ENCODE peak calls at places on chromosome 19, in eight cellular contexts. K is thoracic aorta, M is endothelial cell, J is AG04450, I is astrocyte of the spinal cord, Z is cardiac muscle cell, S is tibial artery, B is stomach. L is an unnamed sample.

GRCh38 chr19:33788676-33789075 is 8.0 kb upstream of the KCTD15 start:
- DNase-seq in K (no peak), B (no peak), Z (no peak), I (no peak), J (no peak), M (no peak), S (no peak), L (no peak)

GRCh38 chr19:33227242-33227650 is 1.6 kb upstream of the SLC7A10 start:
- DNase-seq in S (no peak), I (no peak), Z (peak), J (no peak), B (no peak), K (no peak), M (no peak), L (no peak)

GRCh38 chr19:29771708-29772415 is 39.9 kb upstream of the CCNE1 start:
- DNase-seq in B (peak), M (peak), K (no peak), Z (peak), I (peak), S (no peak), J (peak), L (no peak)

GRCh38 chr19:10089801-10090375 is 3.8 kb downstream of the SHFL start:
- DNase-seq in B (no peak), K (no peak), J (no peak), I (no peak), S (no peak), M (no peak), Z (no peak), L (no peak)

GRCh38 chr19:50679177-50680125 is 30.2 kb downstream of the C19orf81 start:
- DNase-seq in I (peak), K (no peak), S (peak), M (peak), B (peak), Z (peak), J (peak), L (peak)

GRCh38 chr19:14147797-14148605 is 11.6 kb upstream of the ASF1B start:
- DNase-seq in I (peak), K (no peak), B (peak), S (peak), M (peak), Z (peak), J (peak), L (peak)

GRCh38 chr19:15249912-15250634 is 17.8 kb upstream of the EPHX3 start:
- DNase-seq in S (peak), K (peak), B (no peak), Z (peak), J (peak), I (peak), M (no peak), L (no peak)

GRCh38 chr19:12997225-12997966 is 2.1 kb downstream of the NFIX start:
- DNase-seq in J (no peak), I (no peak), K (no peak), M (no peak), Z (no peak), B (no peak), S (no peak), L (no peak)

GRCh38 chr19:8618751-8619150 is 8.2 kb upstream of the ADAMTS10 start:
- DNase-seq in Z (no peak), I (no peak), S (no peak), J (no peak), K (no peak), B (no peak), M (no peak), L (no peak)

GRCh38 chr19:10430505-10431253 is 10.3 kb downstream of the PDE4A start:
- DNase-seq in S (peak), J (no peak), K (no peak), I (no peak), M (no peak), Z (peak), B (peak), L (no peak)

GRCh38 chr19:27971869-27972268 is 1241.1 kb downstream of the UQCRFS1 start:
- DNase-seq in K (no peak), I (no peak), B (no peak), J (no peak), S (no peak), Z (no peak), M (no peak), L (no peak)

GRCh38 chr19:27962260-27962659 is 1250.7 kb downstream of the UQCRFS1 start:
- DNase-seq in J (no peak), M (no peak), B (no peak), K (no peak), I (peak), Z (peak), S (no peak), L (no peak)

GRCh38 chr19:27971071-27971470 is 1241.9 kb downstream of the UQCRFS1 start:
- DNase-seq in M (no peak), J (no peak), S (no peak), B (no peak), Z (peak), I (no peak), K (no peak), L (no peak)

GRCh38 chr19:27964165-27964564 is 1248.8 kb downstream of the UQCRFS1 start:
- DNase-seq in S (no peak), Z (peak), J (no peak), K (no peak), I (no peak), B (no peak), M (no peak), L (no peak)

GRCh38 chr19:27966390-27966816 is 1246.5 kb downstream of the UQCRFS1 start:
- DNase-seq in B (no peak), Z (peak), S (no peak), I (peak), K (no peak), J (no peak), M (no peak), L (no peak)
- TF ChIP-seq CTCF in B (no peak), Z (peak), S (no peak), I (peak), K (no peak), J (peak), M (no peak), L (no peak)

GRCh38 chr19:2456301-2456570 is 523 bp downstream of the LMNB2 start:
- DNase-seq in Z (no peak), I (no peak), M (no peak), S (no peak), K (no peak), B (no peak), J (no peak), L (no peak)

GRCh38 chr19:2458054-2458453 is 1.3 kb upstream of the LMNB2 start:
- DNase-seq in B (no peak), M (no peak), K (no peak), S (no peak), Z (no peak), J (no peak), I (no peak), L (no peak)

GRCh38 chr19:2455481-2456300 is 1.1 kb downstream of the LMNB2 start:
- DNase-seq in B (peak), S (no peak), M (no peak), J (no peak), K (no peak), Z (peak), I (no peak), L (peak)

GRCh38 chr19:2454962-2455409 is 1.8 kb downstream of the LMNB2 start:
- DNase-seq in Z (no peak), S (no peak), J (no peak), B (no peak), K (no peak), I (no peak), M (no peak), L (no peak)

GRCh38 chr19:2457394-2458037 is 757 bp upstream of the LMNB2 start:
- DNase-seq in K (no peak), J (no peak), I (no peak), S (no peak), Z (no peak), M (no peak), B (no peak), L (no peak)
- TF ChIP-seq CTCF in K (no peak), J (no peak), I (no peak), S (no peak), Z (no peak), M (no peak), B (no peak), L (no peak)

GRCh38 chr19:1678073-1678472 is 25.7 kb upstream of the TCF3 start:
- DNase-seq in I (no peak), M (no peak), J (no peak), Z (no peak), K (no peak), B (no peak), S (no peak), L (no peak)
- TF ChIP-seq CTCF in I (no peak), M (no peak), J (no peak), Z (no peak), K (no peak), B (no peak), S (no peak), L (no peak)

GRCh38 chr19:42228640-42229039 is 8.5 kb downstream of the ZNF526 start:
- DNase-seq in J (no peak), M (no peak), S (no peak), K (no peak), B (no peak), I (no peak), Z (no peak), L (no peak)

GRCh38 chr19:42229855-42230331 is 9.8 kb downstream of the ZNF526 start:
- DNase-seq in M (no peak), B (no peak), J (no peak), S (no peak), K (no peak), I (no peak), Z (no peak), L (no peak)

GRCh38 chr19:42226886-42227285 is 6.8 kb downstream of the ZNF526 start:
- DNase-seq in J (no peak), M (no peak), I (no peak), K (no peak), B (no peak), S (no peak), Z (no peak), L (no peak)

GRCh38 chr19:42232435-42232834 is 10.0 kb downstream of the GSK3A start:
- DNase-seq in I (no peak), K (no peak), Z (no peak), B (no peak), J (no peak), S (no peak), M (no peak), L (no peak)

DNA sequence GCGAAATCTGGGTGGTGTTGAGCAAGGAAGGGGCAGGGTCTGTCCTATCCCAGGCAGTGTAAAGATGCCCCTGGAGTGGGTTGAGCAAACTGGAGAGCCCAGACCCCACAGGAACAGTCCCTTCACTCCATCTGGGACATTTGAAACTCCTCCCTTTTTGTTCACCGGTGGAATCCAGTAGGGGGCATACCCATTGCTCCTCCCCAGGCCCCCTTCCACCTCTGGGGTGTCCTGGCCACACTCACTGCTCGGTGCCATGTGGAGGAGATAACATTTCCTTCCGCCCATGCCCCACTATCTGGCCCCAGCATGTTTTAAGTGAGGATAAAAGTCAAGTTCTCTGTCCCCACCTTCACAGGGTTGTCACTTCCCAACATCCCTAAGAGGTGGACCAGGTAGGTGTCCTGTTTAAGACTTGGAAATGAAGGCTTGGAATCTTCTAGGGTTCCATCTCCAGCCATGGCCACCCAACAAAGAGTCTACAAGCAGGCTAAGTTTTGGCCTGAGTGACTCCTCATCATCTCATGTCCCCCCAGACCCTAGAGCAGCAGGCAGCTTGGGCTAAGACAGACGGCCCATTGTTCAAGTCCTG is 9.2 kb downstream of the ZNF526 start:
- DNase-seq in K (no peak), Z (no peak), M (no peak), S (no peak), B (no peak), J (no peak), I (no peak), L (no peak)
- TF ChIP-seq CTCF in K (no peak), Z (no peak), M (no peak), S (no peak), B (no peak), J (no peak), I (no peak), L (no peak)

GRCh38 chr19:30931307-30931706 is 417.9 kb downstream of the TSHZ3 start:
- DNase-seq in Z (no peak), I (no peak), K (no peak), M (no peak), S (no peak), J (no peak), B (no peak), L (no peak)

GRCh38 chr19:30941591-30941990 is 407.6 kb downstream of the TSHZ3 start:
- DNase-seq in Z (no peak), K (no peak), I (no peak), M (no peak), S (no peak), B (no peak), J (no peak), L (no peak)

GRCh38 chr19:30932854-30933253 is 416.4 kb downstream of the TSHZ3 start:
- DNase-seq in B (no peak), M (no peak), J (no peak), K (no peak), S (no peak), Z (no peak), I (no peak), L (no peak)

GRCh38 chr19:30936276-30936675 is 413.0 kb downstream of the TSHZ3 start:
- DNase-seq in I (no peak), Z (no peak), S (no peak), M (no peak), B (no peak), K (no peak), J (no peak), L (no peak)
- TF ChIP-seq CTCF in I (no peak), Z (no peak), S (no peak), M (no peak), B (no peak), K (no peak), J (no peak), L (no peak)

GRCh38 chr19:35468637-35469036 is 20.6 kb downstream of the FFAR2 start:
- DNase-seq in M (peak), J (no peak), Z (peak), B (peak), K (no peak), I (no peak), S (no peak), L (no peak)
- TF ChIP-seq CTCF in M (no peak), J (peak), Z (peak), B (no peak), K (no peak), I (peak), S (peak), L (no peak)

DNA sequence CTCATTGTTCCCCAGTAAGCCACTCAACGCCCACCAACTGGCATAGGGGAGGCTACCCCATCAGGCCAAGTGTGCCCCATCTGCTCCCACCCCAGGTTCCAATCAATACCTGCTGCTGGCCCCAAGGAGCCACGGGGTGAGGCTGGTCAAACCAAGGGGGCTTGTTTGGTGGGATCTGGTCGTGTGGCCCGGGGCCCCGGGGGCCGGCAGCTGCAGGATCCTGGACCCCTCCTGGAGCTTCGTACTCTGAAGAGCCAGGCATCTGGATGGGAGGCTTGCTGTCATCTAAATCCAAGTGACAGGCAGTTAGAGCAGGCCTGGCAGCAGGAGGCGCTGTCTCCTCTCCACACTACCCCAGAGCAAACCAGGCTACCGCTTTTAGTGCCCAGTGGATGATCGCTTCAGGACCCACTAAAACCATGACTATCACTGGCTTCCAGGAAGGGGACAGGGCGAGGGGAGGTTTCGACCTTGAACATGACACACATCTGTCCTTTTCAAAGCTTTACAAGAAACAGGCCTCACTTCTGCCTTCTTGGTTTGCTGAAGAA is 14.2 kb downstream of the CHERP start:
- DNase-seq in B (peak), Z (peak), I (no peak), M (peak), J (no peak), S (no peak), K (no peak), L (no peak)
- TF ChIP-seq CTCF in B (no peak), Z (peak), I (peak), M (peak), J (peak), S (no peak), K (no peak), L (no peak)

GRCh38 chr19:576768-577438 is 4.5 kb downstream of the BSG start:
- DNase-seq in I (no peak), B (no peak), M (no peak), Z (no peak), J (no peak), S (no peak), K (no peak), L (no peak)

GRCh38 chr19:579842-580155 is 7.4 kb downstream of the BSG start:
- DNase-seq in Z (no peak), S (no peak), K (no peak), J (no peak), B (no peak), I (no peak), M (no peak), L (no peak)

GRCh38 chr19:575527-576506 is 3.4 kb downstream of the BSG start:
- DNase-seq in B (peak), M (no peak), S (no peak), J (no peak), K (no peak), Z (peak), I (peak), L (no peak)

GRCh38 chr19:579111-579841 is 6.9 kb downstream of the BSG start:
- DNase-seq in M (no peak), B (no peak), K (no peak), J (no peak), Z (no peak), I (no peak), S (no peak), L (no peak)

DNA sequence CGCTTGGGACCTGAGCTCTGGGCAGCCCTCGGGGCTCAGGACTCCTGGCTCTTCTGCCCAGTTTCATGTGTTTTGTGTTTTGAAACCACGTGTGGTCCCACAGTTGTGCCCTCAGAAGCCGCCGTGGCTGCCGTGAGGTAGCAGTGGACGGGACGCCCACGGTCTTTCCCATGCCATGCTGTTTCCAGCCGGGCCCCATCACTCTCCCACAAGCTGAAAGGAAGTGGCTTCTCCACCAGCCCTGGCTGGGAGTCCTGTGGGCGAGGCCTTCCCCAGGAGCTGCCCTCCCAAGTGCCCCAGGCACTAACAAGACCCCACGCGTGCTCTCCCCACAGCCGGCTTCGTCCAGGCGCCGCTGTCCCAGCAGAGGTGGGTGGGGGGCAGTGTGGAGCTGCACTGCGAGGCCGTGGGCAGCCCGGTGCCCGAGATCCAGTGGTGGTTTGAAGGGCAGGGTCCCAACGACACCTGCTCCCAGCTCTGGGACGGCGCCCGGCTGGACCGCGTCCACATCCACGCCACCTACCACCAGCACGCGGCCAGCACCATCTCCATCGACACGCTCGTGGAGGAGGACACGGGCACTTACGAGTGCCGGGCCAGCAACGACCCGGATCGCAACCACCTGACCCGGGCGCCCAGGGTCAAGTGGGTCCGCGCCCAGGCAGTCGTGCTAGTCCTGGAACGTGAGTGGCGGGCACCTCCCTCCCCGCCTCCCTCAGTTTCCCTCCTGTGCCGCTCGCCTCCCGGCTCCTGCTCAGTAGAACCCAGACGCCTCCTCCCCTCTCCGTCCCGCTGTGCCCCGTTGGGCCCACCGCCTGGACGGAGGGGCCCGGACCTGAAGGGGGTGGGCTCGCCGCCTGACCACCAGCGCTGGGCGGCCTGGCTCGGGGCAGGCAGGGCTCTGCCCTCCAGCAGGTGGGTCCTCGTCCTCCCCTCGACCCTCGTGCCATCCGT is 5.3 kb downstream of the BSG start:
- DNase-seq in M (no peak), I (no peak), B (no peak), K (no peak), S (no peak), Z (no peak), J (no peak), L (no peak)
- TF ChIP-seq CTCF in M (no peak), I (no peak), B (no peak), K (no peak), S (no peak), Z (no peak), J (no peak), L (no peak)

DNA sequence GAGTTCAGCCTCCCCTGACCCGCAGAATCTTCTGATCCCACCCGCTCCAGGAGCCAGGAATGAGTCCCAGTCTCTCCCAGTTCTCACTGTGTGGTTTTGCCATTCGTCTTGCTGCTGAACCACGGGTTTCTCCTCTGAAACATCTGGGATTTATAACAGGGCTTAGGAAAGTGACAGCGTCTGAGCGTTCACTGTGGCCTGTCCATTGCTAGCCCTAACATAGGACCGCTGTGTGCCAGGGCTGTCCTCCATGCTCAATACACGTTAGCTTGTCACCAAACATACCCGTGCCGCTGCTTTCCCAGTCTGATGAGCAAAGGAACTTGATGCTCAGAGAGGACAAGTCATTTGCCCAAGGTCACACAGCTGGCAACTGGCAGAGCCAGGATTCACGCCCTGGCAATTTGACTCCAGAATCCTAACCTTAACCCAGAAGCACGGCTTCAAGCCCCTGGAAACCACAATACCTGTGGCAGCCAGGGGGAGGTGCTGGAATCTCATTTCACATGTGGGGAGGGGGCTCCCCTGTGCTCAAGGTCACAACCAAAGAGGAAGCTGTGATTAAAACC is 1.1 kb upstream of the APOE start:
- DNase-seq in J (no peak), M (no peak), I (no peak), S (no peak), B (no peak), Z (no peak), K (no peak), L (no peak)
- TF ChIP-seq CTCF in J (peak), M (no peak), I (peak), S (no peak), B (no peak), Z (peak), K (no peak), L (no peak)

L was measured in omental fat pad.